ENCODE peak calls at places on chromosomes 11 and 22, in five cellular contexts. One of them, this sample, is unnamed.
A peak's percentile ranks its signal among the peaks of the same experiment; 100 is the strongest.

GRCh38 chr11:65291613-65292012 is 23.1 kb upstream of the CDC42EP2 start:
- DNase-seq in sigmoid colon: no peak
- DNase-seq in prostate gland: no peak
- DNase-seq in body of pancreas: no peak
- DNase-seq in A549: no peak
- DNase-seq in this sample: no peak

GRCh38 chr11:69295995-69296889 is 2.3 kb downstream of the MYEOV start:
- DNase-seq in sigmoid colon: peak; percentile 82
- DNase-seq in prostate gland: no peak
- DNase-seq in body of pancreas: peak; percentile 41
- DNase-seq in A549: no peak
- DNase-seq in this sample: peak; percentile 9

GRCh38 chr11:115682101-115682500 is 177.9 kb upstream of the CADM1 start:
- DNase-seq in sigmoid colon: peak; percentile 11
- DNase-seq in prostate gland: no peak
- DNase-seq in body of pancreas: no peak
- DNase-seq in A549: no peak
- DNase-seq in this sample: no peak

GRCh38 chr11:8209208-8209807 is 40.5 kb upstream of the RIC3 start:
- DNase-seq in sigmoid colon: no peak
- DNase-seq in prostate gland: no peak
- DNase-seq in body of pancreas: peak; percentile 61
- DNase-seq in A549: no peak
- DNase-seq in this sample: peak; percentile 85

GRCh38 chr11:102117472-102118113 is 7.3 kb downstream of the YAP1 start:
- DNase-seq in sigmoid colon: no peak
- DNase-seq in prostate gland: no peak
- DNase-seq in body of pancreas: no peak
- DNase-seq in A549: no peak
- DNase-seq in this sample: no peak

GRCh38 chr11:79637219-79637618 is 196.4 kb upstream of the TENM4 start:
- DNase-seq in sigmoid colon: no peak
- DNase-seq in prostate gland: no peak
- DNase-seq in body of pancreas: no peak
- DNase-seq in A549: no peak
- DNase-seq in this sample: no peak

GRCh38 chr11:109112748-109113378 is 309.1 kb upstream of the C11orf87 start:
- DNase-seq in sigmoid colon: no peak
- DNase-seq in prostate gland: no peak
- DNase-seq in body of pancreas: peak; percentile 28
- DNase-seq in A549: no peak
- DNase-seq in this sample: no peak

GRCh38 chr22:44192098-44192810 is 11.5 kb downstream of the PARVG start:
- DNase-seq in sigmoid colon: peak; percentile 46
- DNase-seq in prostate gland: no peak
- DNase-seq in body of pancreas: no peak
- DNase-seq in A549: no peak
- DNase-seq in this sample: peak; percentile 59

GRCh38 chr22:43921361-43921760 is 2.2 kb upstream of the PNPLA3 start:
- DNase-seq in sigmoid colon: no peak
- DNase-seq in prostate gland: no peak
- DNase-seq in body of pancreas: no peak
- DNase-seq in A549: no peak
- DNase-seq in this sample: no peak

GRCh38 chr22:46769191-46769675 is 6.8 kb downstream of the TBC1D22A start:
- DNase-seq in sigmoid colon: no peak
- DNase-seq in prostate gland: no peak
- DNase-seq in body of pancreas: peak; percentile 62
- DNase-seq in A549: no peak
- DNase-seq in this sample: no peak

GRCh38 chr11:111366560-111367410 is 12.3 kb downstream of the POU2AF1 start:
- DNase-seq in sigmoid colon: no peak
- DNase-seq in prostate gland: no peak
- DNase-seq in body of pancreas: no peak
- DNase-seq in A549: no peak
- DNase-seq in this sample: no peak

DNA sequence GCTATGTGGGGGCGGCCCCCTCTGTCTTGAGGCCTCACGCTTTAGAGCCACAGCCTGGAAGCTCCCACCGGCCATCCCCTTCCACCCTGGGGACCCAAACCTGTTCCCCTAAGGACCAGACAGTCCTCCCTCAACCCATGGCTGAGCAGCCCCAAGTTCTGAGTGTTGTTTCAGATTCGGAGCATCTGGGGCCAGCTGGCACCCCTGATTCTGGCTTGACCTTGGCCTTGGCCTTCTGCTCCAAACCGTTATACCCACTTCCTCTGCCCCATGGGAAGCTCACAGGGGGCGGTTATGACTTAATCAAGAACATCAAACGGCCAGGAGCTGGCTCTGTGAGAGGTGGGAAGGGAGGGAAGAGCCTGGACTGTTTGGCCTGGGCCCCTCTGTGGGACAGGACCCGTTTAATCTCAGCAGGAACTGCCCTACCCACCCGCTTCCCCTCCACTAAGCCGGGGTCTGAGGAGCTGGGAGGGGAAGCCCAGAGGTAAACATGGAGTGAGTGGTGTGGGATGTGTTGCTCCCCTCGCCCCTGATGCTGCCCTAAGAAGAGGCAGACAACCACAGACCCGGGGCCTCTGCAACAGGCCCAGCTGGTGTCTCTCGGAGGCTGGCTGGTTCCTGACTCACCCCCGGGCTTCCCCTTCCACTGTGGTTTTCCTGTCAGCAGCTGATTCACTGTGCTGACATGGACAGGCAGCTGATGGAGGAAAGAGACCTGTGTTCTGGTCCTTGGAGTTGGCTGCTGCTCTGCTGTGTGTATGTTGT is 3.4 kb downstream of the CD82 start:
- DNase-seq in sigmoid colon: peak; percentile 84
- DNase-seq in prostate gland: peak; percentile 36
- DNase-seq in body of pancreas: peak; percentile 46
- DNase-seq in A549: peak; percentile 75
- DNase-seq in this sample: peak; percentile 67
- TF ChIP-seq POLR2A in sigmoid colon: no peak
- TF ChIP-seq POLR2A in prostate gland: no peak
- TF ChIP-seq POLR2A in body of pancreas: peak; percentile 13
- TF ChIP-seq POLR2A in A549: no peak
- TF ChIP-seq POLR2A in this sample: peak; percentile 34

GRCh38 chr11:67372232-67372992 is 986 bp downstream of the CLCF1 start:
- DNase-seq in sigmoid colon: peak; percentile 73
- DNase-seq in prostate gland: no peak
- DNase-seq in body of pancreas: peak; percentile 47
- DNase-seq in A549: no peak
- DNase-seq in this sample: peak; percentile 28
- TF ChIP-seq POLR2A in sigmoid colon: no peak
- TF ChIP-seq POLR2A in prostate gland: peak; percentile 40
- TF ChIP-seq POLR2A in body of pancreas: peak; percentile 27
- TF ChIP-seq POLR2A in A549: peak; percentile 49
- TF ChIP-seq POLR2A in this sample: no peak

GRCh38 chr11:34655335-34656008 is 34.6 kb downstream of the EHF start:
- DNase-seq in sigmoid colon: no peak
- DNase-seq in prostate gland: no peak
- DNase-seq in body of pancreas: no peak
- DNase-seq in A549: no peak
- DNase-seq in this sample: no peak

GRCh38 chr11:34653031-34653430 is 32.1 kb downstream of the EHF start:
- DNase-seq in sigmoid colon: no peak
- DNase-seq in prostate gland: no peak
- DNase-seq in body of pancreas: no peak
- DNase-seq in A549: no peak
- DNase-seq in this sample: no peak

GRCh38 chr11:34656062-34656720 is 35.3 kb downstream of the EHF start:
- DNase-seq in sigmoid colon: no peak
- DNase-seq in prostate gland: no peak
- DNase-seq in body of pancreas: no peak
- DNase-seq in A549: no peak
- DNase-seq in this sample: no peak

GRCh38 chr11:34653851-34654490 is 33.1 kb downstream of the EHF start:
- DNase-seq in sigmoid colon: no peak
- DNase-seq in prostate gland: peak; percentile 87
- DNase-seq in body of pancreas: peak; percentile 82
- DNase-seq in A549: peak; percentile 82
- DNase-seq in this sample: no peak

DNA sequence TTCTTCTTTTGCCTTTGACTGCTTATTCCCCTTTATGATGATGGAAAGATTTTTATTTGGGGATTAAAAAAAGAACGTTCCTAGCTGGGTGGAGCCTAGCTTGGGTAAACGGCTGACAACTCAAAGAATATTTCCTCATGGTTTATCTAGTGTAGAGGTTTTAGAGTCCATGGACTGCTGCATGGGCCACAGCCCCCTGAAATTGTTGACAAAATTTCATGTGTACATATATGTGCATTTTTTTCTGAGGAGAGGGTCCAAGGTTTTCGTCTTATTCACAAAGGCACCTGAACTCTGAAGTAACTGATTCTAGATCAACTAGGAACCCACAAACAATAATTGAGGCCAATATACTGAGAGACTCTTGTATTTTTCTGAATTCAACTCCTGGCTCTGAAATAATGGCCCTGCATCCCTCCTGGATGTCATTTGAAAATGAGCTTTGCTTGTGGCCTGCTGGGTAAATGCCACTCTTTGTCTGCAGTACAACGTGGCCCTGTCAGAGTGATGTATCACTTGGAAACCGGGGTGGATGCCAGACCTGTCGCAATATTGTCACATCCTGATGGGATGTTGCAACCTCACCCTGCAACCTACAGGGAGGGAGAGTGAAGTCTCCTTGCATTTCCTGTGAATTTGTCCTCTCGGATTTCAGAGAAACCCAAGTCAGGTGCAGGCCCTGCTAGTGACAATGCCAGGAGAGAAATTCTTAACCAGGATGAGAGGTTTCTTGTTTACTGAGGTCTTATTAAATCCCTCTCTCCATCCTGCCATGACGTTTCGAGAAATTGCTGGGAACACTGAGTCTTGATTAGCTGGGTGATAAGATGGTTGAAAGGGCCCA is 33.8 kb downstream of the EHF start:
- DNase-seq in sigmoid colon: no peak
- DNase-seq in prostate gland: peak; percentile 97
- DNase-seq in body of pancreas: peak; percentile 86
- DNase-seq in A549: peak; percentile 71
- DNase-seq in this sample: no peak
- TF ChIP-seq POLR2A in sigmoid colon: no peak
- TF ChIP-seq POLR2A in prostate gland: no peak
- TF ChIP-seq POLR2A in body of pancreas: peak; percentile 25
- TF ChIP-seq POLR2A in A549: no peak
- TF ChIP-seq POLR2A in this sample: no peak

GRCh38 chr22:35352214-35353111 is 28.4 kb upstream of the HMOX1 start:
- DNase-seq in sigmoid colon: peak; percentile 88
- DNase-seq in prostate gland: no peak
- DNase-seq in body of pancreas: peak; percentile 70
- DNase-seq in A549: peak; percentile 30
- DNase-seq in this sample: peak; percentile 16
- TF ChIP-seq POLR2A in sigmoid colon: no peak
- TF ChIP-seq POLR2A in prostate gland: peak; percentile 20
- TF ChIP-seq POLR2A in body of pancreas: peak; percentile 34
- TF ChIP-seq POLR2A in A549: no peak
- TF ChIP-seq POLR2A in this sample: peak; percentile 23

GRCh38 chr11:615453-616319 is at the start of gene IRF7:
- DNase-seq in sigmoid colon: peak; percentile 97
- DNase-seq in prostate gland: peak; percentile 94
- DNase-seq in body of pancreas: peak; percentile 92
- DNase-seq in A549: peak; percentile 92
- DNase-seq in this sample: peak; percentile 91
- TF ChIP-seq POLR2A in sigmoid colon: peak; percentile 41
- TF ChIP-seq POLR2A in prostate gland: peak; percentile 89
- TF ChIP-seq POLR2A in body of pancreas: peak; percentile 92
- TF ChIP-seq POLR2A in A549: peak; percentile 61
- TF ChIP-seq POLR2A in this sample: peak; percentile 56

This sample was measured in erythroblast.